ENCODE peak calls at places on chromosomes 13 and 19, in four cellular contexts. One of them, this sample, is unnamed.

GRCh38 chr13:30585748-30586262 is 31.9 kb upstream of the USPL1 start:
- DNase-seq in IMR-90: peak
- DNase-seq in K562: no peak
- DNase-seq in GM12878: no peak
- DNase-seq in this sample: no peak

GRCh38 chr19:49222528-49222927 is 64.9 kb downstream of the TRPM4 start:
- DNase-seq in IMR-90: no peak
- DNase-seq in GM12878: no peak
- DNase-seq in K562: no peak
- DNase-seq in this sample: no peak

GRCh38 chr13:48902421-48902820 is 73.3 kb upstream of the FNDC3A start:
- DNase-seq in GM12878: no peak
- DNase-seq in IMR-90: peak
- DNase-seq in K562: no peak
- DNase-seq in this sample: no peak

GRCh38 chr13:101529419-101529818 is 76.9 kb downstream of the ITGBL1 start:
- DNase-seq in IMR-90: peak
- DNase-seq in K562: no peak
- DNase-seq in GM12878: no peak
- DNase-seq in this sample: no peak

GRCh38 chr19:38266070-38266469 is 1.7 kb downstream of the SPINT2 start:
- DNase-seq in K562: no peak
- DNase-seq in IMR-90: no peak
- DNase-seq in GM12878: no peak
- DNase-seq in this sample: no peak

GRCh38 chr13:43792456-43792855 is 5.7 kb upstream of the ENOX1 start:
- DNase-seq in IMR-90: no peak
- DNase-seq in K562: no peak
- DNase-seq in GM12878: no peak
- DNase-seq in this sample: no peak

GRCh38 chr13:77459616-77460015 is 75.9 kb upstream of the SCEL start:
- DNase-seq in K562: no peak
- DNase-seq in IMR-90: no peak
- DNase-seq in GM12878: no peak
- DNase-seq in this sample: no peak

GRCh38 chr13:113636266-113636963 is 21.6 kb downstream of the ATP4B start:
- DNase-seq in IMR-90: no peak
- DNase-seq in GM12878: no peak
- DNase-seq in K562: no peak
- DNase-seq in this sample: no peak

GRCh38 chr13:34207334-34207733 is 389.4 kb downstream of the RFC3 start:
- DNase-seq in IMR-90: peak
- DNase-seq in K562: no peak
- DNase-seq in GM12878: no peak
- DNase-seq in this sample: peak

GRCh38 chr19:40627486-40628279 is 26.5 kb downstream of the LTBP4 start:
- DNase-seq in IMR-90: no peak
- DNase-seq in K562: no peak
- DNase-seq in GM12878: no peak
- DNase-seq in this sample: no peak

GRCh38 chr13:96575423-96576320 is 418.6 kb downstream of the OXGR1 start:
- DNase-seq in GM12878: no peak
- DNase-seq in K562: no peak
- DNase-seq in IMR-90: no peak
- DNase-seq in this sample: no peak

GRCh38 chr13:40190656-40191100 is 475.8 kb downstream of the FOXO1 start:
- DNase-seq in GM12878: no peak
- DNase-seq in IMR-90: peak
- DNase-seq in K562: no peak
- DNase-seq in this sample: peak

GRCh38 chr19:55578761-55579747 is 1.6 kb downstream of the ZNF579 start:
- DNase-seq in K562: no peak
- DNase-seq in IMR-90: no peak
- DNase-seq in GM12878: no peak
- DNase-seq in this sample: no peak

GRCh38 chr13:46541210-46541609 is 11.8 kb upstream of the LRCH1 start:
- DNase-seq in K562: no peak
- DNase-seq in GM12878: no peak
- DNase-seq in IMR-90: no peak
- DNase-seq in this sample: no peak

GRCh38 chr19:19746286-19747213 is 13.6 kb upstream of the ZNF14 start:
- DNase-seq in GM12878: no peak
- DNase-seq in IMR-90: no peak
- DNase-seq in K562: no peak
- DNase-seq in this sample: no peak

GRCh38 chr13:97245011-97245410 is 22.9 kb downstream of the MBNL2 start:
- DNase-seq in IMR-90: no peak
- DNase-seq in K562: no peak
- DNase-seq in GM12878: no peak
- DNase-seq in this sample: peak

DNA sequence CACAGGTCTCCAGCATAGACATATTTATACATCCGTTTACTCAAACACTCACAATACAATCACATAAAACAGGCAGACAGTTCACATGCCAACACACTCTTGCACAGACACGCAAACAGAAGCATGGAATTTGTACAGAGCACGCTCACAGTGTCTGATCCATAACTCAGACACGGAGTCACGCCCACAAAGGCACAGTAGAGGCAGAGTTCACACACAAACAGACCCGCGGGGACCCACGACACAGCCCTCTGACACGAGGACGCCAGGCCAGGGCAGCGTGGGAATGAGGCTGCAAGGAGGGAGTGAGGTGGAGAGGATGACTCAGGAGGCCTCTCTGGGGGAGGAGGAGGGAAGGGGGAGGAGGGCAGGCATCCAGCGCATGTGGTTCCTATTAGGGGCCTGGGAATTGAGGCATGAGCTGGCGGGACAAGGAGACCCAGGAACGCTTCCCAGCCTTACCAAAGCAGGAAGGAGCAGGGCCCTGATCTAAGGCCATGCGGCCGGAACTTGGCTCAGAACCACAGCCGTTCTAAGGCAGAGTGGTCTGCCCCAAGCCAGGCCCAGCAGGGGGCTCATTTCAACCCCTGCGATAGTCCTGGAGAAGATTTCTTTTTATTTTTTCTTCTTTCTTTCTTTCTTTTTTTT is 9.1 kb upstream of the OLFM2 start:
- DNase-seq in GM12878: no peak
- DNase-seq in IMR-90: peak
- DNase-seq in K562: peak
- DNase-seq in this sample: peak
- H3K27ac ChIP-seq in GM12878: no peak
- H3K27ac ChIP-seq in IMR-90: peak
- H3K27ac ChIP-seq in K562: no peak
- H3K27ac ChIP-seq in this sample: no peak

GRCh38 chr13:91623151-91623550 is 224.7 kb downstream of the GPC5 start:
- DNase-seq in IMR-90: no peak
- DNase-seq in K562: no peak
- DNase-seq in GM12878: no peak
- DNase-seq in this sample: no peak
- TF ChIP-seq FOS in IMR-90: no peak
- TF ChIP-seq FOS in K562: no peak
- TF ChIP-seq FOS in GM12878: no peak
- TF ChIP-seq FOS in this sample: no peak

DNA sequence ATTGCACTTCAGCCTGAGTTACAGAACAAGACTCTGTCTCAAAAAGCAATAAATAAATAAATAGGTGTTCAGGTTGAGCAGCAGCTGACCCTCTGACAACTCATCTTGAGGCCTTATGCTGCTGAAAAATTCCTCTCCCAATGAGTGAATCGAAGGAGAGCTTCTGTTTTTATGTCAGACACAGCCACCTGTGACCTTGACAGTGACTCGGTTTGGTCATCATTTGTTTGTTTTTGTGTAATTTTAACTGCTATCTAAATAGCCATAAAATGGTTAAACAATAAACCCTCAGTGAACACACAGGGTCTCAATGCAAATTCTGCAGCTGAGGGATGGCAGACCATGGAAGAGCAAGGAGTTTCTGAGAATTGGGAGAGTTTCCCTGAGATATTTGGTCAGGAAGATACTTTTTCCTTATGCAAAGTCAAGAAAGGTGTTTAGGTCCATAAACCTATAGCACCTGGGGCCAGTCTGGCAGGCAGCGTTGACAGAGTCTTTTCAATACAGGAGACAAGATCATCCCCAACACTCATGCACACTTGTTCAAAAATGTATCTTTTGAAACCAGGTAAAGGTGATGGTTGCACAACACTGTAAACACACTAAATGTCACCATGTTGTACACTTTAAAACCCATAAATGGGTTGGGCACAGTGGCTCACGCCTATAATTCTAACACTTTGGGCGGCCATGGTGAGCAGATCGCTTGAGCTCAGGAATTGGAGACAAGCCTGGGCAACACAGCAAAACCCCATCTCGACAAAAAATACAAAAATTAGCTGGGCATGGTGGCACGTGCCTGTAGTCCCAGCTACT is 16.6 kb upstream of the SLC25A30 start:
- DNase-seq in IMR-90: no peak
- DNase-seq in GM12878: no peak
- DNase-seq in K562: no peak
- DNase-seq in this sample: no peak
- H3K27ac ChIP-seq in IMR-90: no peak
- H3K27ac ChIP-seq in GM12878: no peak
- H3K27ac ChIP-seq in K562: no peak
- H3K27ac ChIP-seq in this sample: no peak

DNA sequence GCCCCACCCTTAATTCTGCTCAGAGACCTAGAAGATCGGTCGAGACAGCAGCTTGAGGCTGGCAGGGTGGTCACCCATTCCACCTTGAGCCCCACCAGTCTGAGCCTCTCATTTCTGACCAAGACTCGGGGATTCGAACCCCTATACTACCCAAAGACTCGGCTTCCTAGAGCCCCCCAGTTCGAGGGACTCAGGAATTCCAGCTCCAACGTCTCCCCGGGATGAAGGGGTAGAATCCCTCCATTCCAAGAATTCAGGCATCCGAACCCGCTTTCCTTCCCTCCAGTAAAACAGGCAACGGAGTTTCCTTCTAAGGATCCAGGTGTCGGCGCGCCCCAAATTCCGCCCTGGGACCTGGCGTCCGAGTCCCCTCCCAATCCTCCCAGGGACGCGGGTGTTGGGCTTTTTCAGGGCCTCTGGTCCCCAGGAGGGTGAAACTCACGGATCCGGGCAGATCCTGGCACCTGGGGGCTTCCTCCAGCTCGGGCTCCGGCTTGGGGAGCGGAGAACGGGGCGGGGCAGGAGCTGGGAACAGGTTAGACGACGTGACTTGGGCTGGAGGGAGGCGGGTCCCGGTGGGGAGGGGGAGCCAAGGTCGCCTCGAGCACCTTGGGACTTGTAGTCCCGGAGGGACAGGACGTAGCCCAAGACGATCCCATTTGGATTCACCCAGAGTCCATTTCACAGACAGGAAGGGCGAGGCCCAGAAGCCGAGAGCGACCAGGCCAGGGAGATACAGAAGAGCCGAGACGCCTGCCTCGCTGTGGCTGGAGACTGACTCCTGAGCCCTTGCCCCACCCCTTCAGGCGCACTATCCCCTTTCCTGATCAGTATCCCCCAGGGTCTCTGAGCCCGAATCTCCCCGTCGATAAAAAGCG is at the start of gene PPP1R13L:
- DNase-seq in GM12878: peak
- DNase-seq in K562: peak
- DNase-seq in IMR-90: peak
- DNase-seq in this sample: peak
- TF ChIP-seq FOS in GM12878: no peak
- TF ChIP-seq FOS in K562: no peak
- TF ChIP-seq FOS in IMR-90: no peak
- TF ChIP-seq FOS in this sample: no peak

GRCh38 chr19:3405261-3405653 is 38.9 kb downstream of the NFIC start:
- DNase-seq in K562: no peak
- DNase-seq in IMR-90: no peak
- DNase-seq in GM12878: no peak
- DNase-seq in this sample: no peak

GRCh38 chr19:3408996-3409345 is 42.6 kb downstream of the NFIC start:
- DNase-seq in GM12878: no peak
- DNase-seq in K562: peak
- DNase-seq in IMR-90: no peak
- DNase-seq in this sample: no peak

GRCh38 chr19:3407556-3408516 is 41.5 kb downstream of the NFIC start:
- DNase-seq in IMR-90: no peak
- DNase-seq in GM12878: no peak
- DNase-seq in K562: peak
- DNase-seq in this sample: no peak

GRCh38 chr19:3404324-3405260 is 38.2 kb downstream of the NFIC start:
- DNase-seq in K562: no peak
- DNase-seq in GM12878: no peak
- DNase-seq in IMR-90: peak
- DNase-seq in this sample: peak

DNA sequence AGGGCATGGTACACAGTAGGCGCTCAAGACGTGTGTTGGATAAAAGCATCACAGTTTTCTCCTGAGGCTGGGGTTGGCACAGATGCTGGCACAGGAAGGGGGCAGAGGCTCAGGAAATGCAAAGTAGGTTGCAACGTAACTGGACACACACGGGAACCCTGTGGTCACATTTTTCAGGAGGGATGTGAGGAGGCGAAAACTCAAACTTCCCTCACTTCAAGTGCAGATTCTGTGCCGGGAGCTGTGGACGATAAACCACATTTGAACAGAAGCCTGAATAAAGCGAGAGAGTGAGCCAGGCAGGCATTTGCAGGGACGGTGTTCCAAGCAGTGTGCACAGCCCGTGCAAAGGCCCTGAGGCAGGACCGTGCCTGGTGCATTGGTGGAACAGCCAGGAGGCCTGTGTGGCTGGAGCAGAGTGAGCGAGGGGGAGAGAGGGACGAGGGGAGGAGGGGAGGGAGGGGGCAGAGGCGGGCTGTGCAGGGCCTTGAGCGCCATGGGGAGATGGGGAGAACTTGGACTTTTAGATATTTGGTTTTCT is 40.3 kb downstream of the NFIC start:
- DNase-seq in IMR-90: no peak
- DNase-seq in K562: no peak
- DNase-seq in GM12878: no peak
- DNase-seq in this sample: no peak
- H3K27ac ChIP-seq in IMR-90: no peak
- H3K27ac ChIP-seq in K562: no peak
- H3K27ac ChIP-seq in GM12878: no peak
- H3K27ac ChIP-seq in this sample: no peak

GRCh38 chr19:6774821-6775707 is 2.6 kb downstream of the VAV1 start:
- DNase-seq in IMR-90: no peak
- DNase-seq in K562: no peak
- DNase-seq in GM12878: no peak
- DNase-seq in this sample: no peak
- TF ChIP-seq FOS in IMR-90: no peak
- TF ChIP-seq FOS in K562: no peak
- TF ChIP-seq FOS in GM12878: no peak
- TF ChIP-seq FOS in this sample: no peak

This sample was measured in endothelial cell of umbilical vein.